ENCODE peak calls at places on chromosomes 1 and 21, in nine cellular contexts. O, V, J, E, U, I, X, N and Y are unnamed samples.

GRCh38 chr1:212256404-212256803 is 28.8 kb upstream of the PPP2R5A start:
- DNase-seq in V (peak; percentile 87), U (no peak), N (no peak), E (no peak), X (no peak), J (no peak), O (peak; percentile 94), I (peak; percentile 21), Y (peak; percentile 91)

GRCh38 chr1:47992720-47993119 is 4.5 kb downstream of the TRABD2B start:
- DNase-seq in N (no peak), E (peak; percentile 58), X (no peak), V (no peak), J (no peak), O (no peak), I (no peak), U (peak; percentile 93), Y (no peak)

GRCh38 chr1:55127827-55128343 is 87.3 kb downstream of the USP24 start:
- DNase-seq in J (no peak), U (no peak), E (no peak), X (peak; percentile 98), N (peak; percentile 49), V (no peak), I (peak; percentile 46), O (peak; percentile 50), Y (no peak)

GRCh38 chr21:26747216-26747615 is 98.0 kb downstream of the ADAMTS1 start:
- DNase-seq in U (no peak), J (no peak), N (no peak), E (no peak), X (no peak), I (no peak), V (no peak), O (no peak), Y (no peak)

GRCh38 chr1:64480999-64481772 is 11.3 kb downstream of the CACHD1 start:
- DNase-seq in J (no peak), U (no peak), I (no peak), O (no peak), E (no peak), N (no peak), V (no peak), X (no peak), Y (no peak)

GRCh38 chr1:115308969-115309368 is 29.1 kb downstream of the NGF start:
- DNase-seq in U (no peak), J (no peak), I (no peak), O (no peak), N (no peak), E (no peak), X (no peak), V (no peak), Y (no peak)

GRCh38 chr21:46091631-46092025 is 6.3 kb upstream of the COL6A2 start:
- DNase-seq in O (no peak), U (no peak), I (no peak), N (no peak), X (peak; percentile 7), E (no peak), V (no peak), J (no peak), Y (no peak)

GRCh38 chr1:217315346-217315745 is 315.5 kb downstream of the GPATCH2 start:
- DNase-seq in N (peak; percentile 58), X (no peak), U (peak; percentile 24), E (no peak), J (no peak), V (no peak), O (peak; percentile 16), I (no peak), Y (no peak)

GRCh38 chr1:209062081-209062480 is 521.4 kb upstream of the CAMK1G start:
- DNase-seq in U (no peak), J (no peak), I (no peak), O (no peak), N (no peak), X (no peak), V (no peak), E (no peak), Y (no peak)

GRCh38 chr1:160756617-160757206 is 17.7 kb downstream of the SLAMF7 start:
- DNase-seq in X (no peak), U (no peak), V (no peak), E (no peak), I (no peak), O (no peak), J (no peak), N (no peak), Y (no peak)

GRCh38 chr1:167499657-167500056 is 18.7 kb downstream of the CD247 start:
- DNase-seq in U (no peak), O (peak; percentile 64), N (no peak), X (no peak), V (no peak), J (no peak), I (peak; percentile 73), E (no peak), Y (no peak)

GRCh38 chr21:34037446-34037845 is 35.9 kb upstream of the MRPS6 start:
- DNase-seq in I (no peak), E (no peak), X (peak; percentile 63), J (peak; percentile 60), V (no peak), N (no peak), O (no peak), U (no peak), Y (no peak)

GRCh38 chr1:119141020-119141424 is 569 bp upstream of the WARS2 start:
- DNase-seq in E (peak; percentile 35), X (no peak), U (no peak), J (no peak), N (peak; percentile 34), I (no peak), O (peak; percentile 43), V (peak; percentile 8), Y (peak; percentile 65)

GRCh38 chr1:113307771-113308451 is 82.4 kb upstream of the MAGI3 start:
- DNase-seq in E (no peak), V (no peak), X (peak; percentile 4), I (no peak), N (peak; percentile 26), U (peak; percentile 3), J (no peak), O (no peak), Y (no peak)

GRCh38 chr1:207948536-207949250 is 37.8 kb upstream of the CD34 start:
- DNase-seq in O (no peak), N (no peak), E (no peak), U (no peak), V (no peak), J (no peak), X (no peak), I (no peak), Y (no peak)

GRCh38 chr21:10463156-10463555 is 58.2 kb upstream of the TPTE start:
- DNase-seq in U (no peak), N (no peak), V (no peak), J (no peak), I (no peak), X (no peak), O (no peak), E (no peak), Y (no peak)

GRCh38 chr21:38712076-38712475 is 93.7 kb upstream of the ETS2 start:
- DNase-seq in V (peak; percentile 27), X (peak; percentile 37), O (peak; percentile 43), I (no peak), E (peak; percentile 40), J (no peak), N (peak; percentile 41), U (peak; percentile 40), Y (peak; percentile 45)

GRCh38 chr1:9233241-9233941 is 1.2 kb upstream of the H6PD start:
- DNase-seq in N (peak; percentile 95), V (no peak), X (no peak), J (no peak), E (peak; percentile 92), U (peak; percentile 70), O (peak; percentile 79), I (no peak), Y (peak; percentile 80)

GRCh38 chr1:233087001-233087881 is 136.8 kb downstream of the NTPCR start:
- DNase-seq in X (no peak), I (no peak), V (no peak), E (no peak), J (no peak), O (peak; percentile 39), U (no peak), N (no peak), Y (no peak)

GRCh38 chr1:227604446-227604845 is 41.1 kb downstream of the ZNF678 start:
- DNase-seq in N (no peak), V (no peak), E (no peak), J (peak; percentile 26), O (no peak), I (no peak), X (no peak), U (no peak), Y (no peak)

GRCh38 chr1:177794316-177794991 is 175.4 kb downstream of the SEC16B start:
- DNase-seq in J (no peak), E (no peak), N (no peak), V (no peak), X (no peak), I (no peak), O (no peak), U (no peak), Y (no peak)

GRCh38 chr1:66043186-66043585 is 250.5 kb downstream of the PDE4B start:
- DNase-seq in I (no peak), V (no peak), N (no peak), J (no peak), X (no peak), E (no peak), O (no peak), U (no peak), Y (no peak)

GRCh38 chr1:92043621-92044020 is 13.8 kb downstream of the EPHX4 start:
- DNase-seq in J (no peak), X (no peak), I (no peak), E (no peak), N (no peak), O (no peak), V (no peak), U (no peak), Y (no peak)

GRCh38 chr1:21322681-21323016 is 32.4 kb upstream of the ECE1 start:
- DNase-seq in J (no peak), N (no peak), I (no peak), E (no peak), V (no peak), O (no peak), X (no peak), U (no peak), Y (no peak)

GRCh38 chr1:212980123-212980800 is 29.9 kb downstream of the VASH2 start:
- DNase-seq in O (no peak), E (peak; percentile 57), V (no peak), J (peak; percentile 53), N (peak; percentile 55), X (no peak), I (peak; percentile 20), U (no peak), Y (no peak)

GRCh38 chr1:203926025-203926540 is 64.7 kb downstream of the SNRPE start:
- DNase-seq in N (peak; percentile 57), J (no peak), E (no peak), X (no peak), U (no peak), V (no peak), I (no peak), O (peak; percentile 54), Y (no peak)

GRCh38 chr1:44673675-44674112 is 587 bp downstream of the TMEM53 start:
- DNase-seq in E (no peak), O (no peak), U (no peak), N (no peak), J (no peak), X (no peak), I (no peak), V (no peak), Y (no peak)

GRCh38 chr1:156475568-156476500 is 24.7 kb downstream of the MEF2D start:
- DNase-seq in O (no peak), I (no peak), E (peak; percentile 86), N (peak; percentile 97), U (peak; percentile 42), J (no peak), X (no peak), V (no peak), Y (peak; percentile 37)

GRCh38 chr1:89081005-89081404 is 16.0 kb upstream of the GBP1 start:
- DNase-seq in J (no peak), U (no peak), E (no peak), V (no peak), I (peak; percentile 21), O (peak; percentile 78), X (no peak), N (no peak), Y (no peak)

GRCh38 chr21:16568661-16569060 is 838.9 kb downstream of the USP25 start:
- DNase-seq in X (no peak), O (no peak), N (no peak), V (no peak), J (no peak), E (no peak), I (no peak), U (no peak), Y (no peak)